ENCODE peak calls at places on chromosome 5, in four cellular contexts. Z is IMR-90, Y is mesendoderm, X is H1. U is an unnamed sample.

GRCh38 chr5:10599113-10599512 is 35.2 kb downstream of the ANKRD33B start:
- DNase-seq in Y (no peak), Z (no peak), X (no peak), U (no peak)

GRCh38 chr5:20129491-20129890 is 141.5 kb upstream of the CDH18 start:
- DNase-seq in Z (no peak), X (no peak), Y (peak), U (no peak)

GRCh38 chr5:7926296-7926695 is 57.3 kb downstream of the MTRR start:
- DNase-seq in Z (peak), Y (peak), X (no peak), U (no peak)

GRCh38 chr5:59569158-59569557 is 324.4 kb downstream of the PDE4D start:
- DNase-seq in X (no peak), Z (no peak), Y (no peak), U (no peak)

GRCh38 chr5:10464173-10464572 is 22.5 kb downstream of the ROPN1L start:
- DNase-seq in Y (no peak), Z (no peak), X (no peak), U (no peak)

GRCh38 chr5:99191181-99191775 is 262.5 kb upstream of the CHD1 start:
- DNase-seq in X (no peak), Z (no peak), Y (no peak), U (no peak)

GRCh38 chr5:57394421-57395210 is 88.0 kb downstream of the ACTBL2 start:
- DNase-seq in X (no peak), Z (no peak), Y (no peak), U (no peak)

GRCh38 chr5:20276061-20276958 is 288.3 kb upstream of the CDH18 start:
- DNase-seq in Z (peak), Y (peak), X (no peak), U (peak)

GRCh38 chr5:33470544-33470943 is 29.8 kb downstream of the TARS1 start:
- DNase-seq in X (no peak), Y (peak), Z (peak), U (no peak)

GRCh38 chr5:135735831-135736230 is 98.6 kb upstream of the SLC25A48 start:
- DNase-seq in Z (no peak), X (no peak), Y (no peak), U (peak)

GRCh38 chr5:155049569-155050383 is 36.2 kb downstream of the KIF4B start:
- DNase-seq in Y (peak), Z (peak), X (no peak), U (peak)

GRCh38 chr5:132962429-132962928 is 955 bp downstream of the AFF4 start:
- DNase-seq in X (no peak), Y (peak), Z (peak), U (no peak)

GRCh38 chr5:171606414-171607024 is 179.1 kb upstream of the SMIM23 start:
- DNase-seq in Z (peak), X (no peak), Y (no peak), U (no peak)

GRCh38 chr5:8058626-8059180 is 189.8 kb downstream of the MTRR start:
- DNase-seq in Z (no peak), Y (no peak), X (no peak), U (no peak)

GRCh38 chr5:37839441-37840035 is 303 bp downstream of the GDNF start:
- DNase-seq in Z (peak), Y (peak), X (no peak), U (no peak)

GRCh38 chr5:135574493-135574892 is 4.3 kb downstream of the CXCL14 start:
- DNase-seq in X (no peak), Z (no peak), Y (no peak), U (no peak)

GRCh38 chr5:132427285-132428146 is 58.0 kb downstream of the SLC22A5 start:
- DNase-seq in Z (no peak), Y (peak), X (no peak), U (no peak)

GRCh38 chr5:32562841-32563240 is 22.5 kb upstream of the SUB1 start:
- DNase-seq in Y (no peak), X (no peak), Z (peak), U (no peak)

GRCh38 chr5:146662229-146662628 is 146.2 kb upstream of the GPR151 start:
- DNase-seq in Y (peak), Z (no peak), X (no peak), U (no peak)

GRCh38 chr5:37553720-37554402 is 174.7 kb downstream of the WDR70 start:
- DNase-seq in X (no peak), Z (peak), Y (no peak), U (no peak)

GRCh38 chr5:133928690-133929393 is 39.6 kb downstream of the C5orf15 start:
- DNase-seq in Z (no peak), X (no peak), Y (no peak), U (no peak)

GRCh38 chr5:122078116-122078865 is at the start of gene LOX:
- DNase-seq in Y (peak), X (no peak), Z (peak), U (peak)

GRCh38 chr5:110159202-110159601 is 469.5 kb downstream of the MAN2A1 start:
- DNase-seq in X (no peak), Z (no peak), Y (no peak), U (no peak)

GRCh38 chr5:78544531-78545200 is 103.9 kb downstream of the LHFPL2 start:
- DNase-seq in X (no peak), Z (peak), Y (no peak), U (no peak)

GRCh38 chr5:133533541-133533940 is 78.8 kb downstream of the FSTL4 start:
- DNase-seq in X (no peak), Z (no peak), Y (no peak), U (no peak)

GRCh38 chr5:114055318-114055788 is 306.5 kb upstream of the KCNN2 start:
- DNase-seq in Y (peak), X (peak), Z (peak), U (peak)

GRCh38 chr5:4203146-4203545 is 607.5 kb downstream of the IRX1 start:
- DNase-seq in X (no peak), Y (no peak), Z (no peak), U (no peak)

GRCh38 chr5:59065551-59065950 is 482.7 kb downstream of the RAB3C start:
- DNase-seq in X (no peak), Y (no peak), Z (peak), U (no peak)

GRCh38 chr5:2746642-2747041 is 4.8 kb downstream of the IRX2 start:
- DNase-seq in X (no peak), Z (no peak), Y (no peak), U (no peak)

GRCh38 chr5:56155992-56156584 is 77.0 kb downstream of the ANKRD55 start:
- DNase-seq in Z (no peak), Y (no peak), X (no peak), U (no peak)

GRCh38 chr5:135602882-135603721 is 24.3 kb upstream of the CXCL14 start:
- DNase-seq in Z (no peak), X (no peak), Y (peak), U (no peak)

GRCh38 chr5:168457542-168457941 is 28.7 kb upstream of the RARS1 start:
- DNase-seq in X (no peak), Z (no peak), Y (no peak), U (no peak)

GRCh38 chr5:66769839-66770617 is 173.8 kb downstream of the MAST4 start:
- DNase-seq in Y (peak), X (peak), Z (no peak), U (peak)

GRCh38 chr5:153699035-153699434 is 208.6 kb downstream of the GRIA1 start:
- DNase-seq in Z (no peak), X (no peak), Y (no peak), U (no peak)

GRCh38 chr5:179112469-179113142 is 52.4 kb downstream of the ZNF354C start:
- DNase-seq in Y (no peak), X (no peak), Z (no peak), U (no peak)

GRCh38 chr5:139494832-139495231 is 12.3 kb upstream of the STING1 start:
- DNase-seq in Y (no peak), Z (peak), X (no peak), U (no peak)

GRCh38 chr5:74105126-74105780 is 479.3 kb downstream of the ARHGEF28 start:
- DNase-seq in Z (no peak), Y (peak), X (no peak), U (no peak)

DNA sequence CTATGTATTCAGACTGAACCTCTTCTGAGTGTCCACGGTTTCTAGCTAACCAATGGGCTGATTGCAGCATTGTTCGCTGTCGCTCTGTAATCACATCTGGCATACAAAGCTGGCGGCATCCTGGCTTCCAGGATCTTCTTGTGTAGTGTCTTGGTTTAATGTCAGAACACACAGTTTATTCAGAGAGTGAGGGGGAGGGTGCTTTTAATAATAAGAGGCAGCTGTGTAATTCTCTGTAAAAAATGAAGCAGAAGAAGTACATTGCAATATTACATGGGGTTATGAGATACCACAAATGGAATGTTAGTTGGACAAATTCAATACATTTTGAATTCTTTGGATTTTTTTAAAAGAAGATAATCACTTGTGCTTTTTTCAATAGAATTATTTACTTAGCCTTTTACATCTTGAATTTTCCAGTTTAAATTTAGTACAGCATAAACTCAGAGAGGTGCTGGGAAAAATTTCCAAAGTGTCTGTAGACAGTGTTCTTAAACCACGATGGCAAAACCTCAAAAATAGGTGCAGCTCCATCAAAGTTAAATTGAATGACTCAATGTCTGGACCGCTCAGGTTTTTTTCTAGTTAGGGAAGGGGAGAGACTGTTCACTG is 206.0 kb downstream of the PCSK1 start:
- DNase-seq in X (no peak), Y (no peak), Z (peak), U (no peak)
- H3K4me2 ChIP-seq in X (no peak), Y (no peak), Z (peak), U (no peak)

GRCh38 chr5:13909271-13909670 is 35.2 kb downstream of the DNAH5 start:
- DNase-seq in Y (no peak), Z (no peak), X (no peak), U (no peak)
- H4K5ac ChIP-seq in Y (no peak), Z (no peak), X (no peak), U (no peak)

GRCh38 chr5:150651382-150651781 is 9.7 kb upstream of the MYOZ3 start:
- DNase-seq in X (no peak), Y (no peak), Z (no peak), U (no peak)

GRCh38 chr5:150649108-150649827 is 8.8 kb downstream of the SYNPO start:
- DNase-seq in Z (no peak), X (no peak), Y (no peak), U (no peak)

GRCh38 chr5:150651924-150652688 is 8.9 kb upstream of the MYOZ3 start:
- DNase-seq in Y (no peak), Z (no peak), X (no peak), U (no peak)

GRCh38 chr5:150649828-150650712 is 9.6 kb downstream of the SYNPO start:
- DNase-seq in Y (no peak), Z (no peak), X (no peak), U (no peak)

GRCh38 chr5:150650713-150651000 is 10.2 kb downstream of the SYNPO start:
- DNase-seq in X (no peak), Z (no peak), Y (no peak), U (no peak)
- H3K4me2 ChIP-seq in X (no peak), Z (no peak), Y (no peak), U (no peak)

GRCh38 chr5:173205921-173206320 is 29.1 kb downstream of the NKX2-5 start:
- DNase-seq in X (no peak), Y (no peak), Z (no peak), U (no peak)

GRCh38 chr5:173210877-173211276 is 24.1 kb downstream of the NKX2-5 start:
- DNase-seq in Z (no peak), X (no peak), Y (no peak), U (no peak)

GRCh38 chr5:173213236-173213933 is 21.6 kb downstream of the NKX2-5 start:
- DNase-seq in X (no peak), Z (no peak), Y (no peak), U (no peak)

GRCh38 chr5:173208296-173208695 is 26.7 kb downstream of the NKX2-5 start:
- DNase-seq in Z (no peak), Y (no peak), X (no peak), U (no peak)

DNA sequence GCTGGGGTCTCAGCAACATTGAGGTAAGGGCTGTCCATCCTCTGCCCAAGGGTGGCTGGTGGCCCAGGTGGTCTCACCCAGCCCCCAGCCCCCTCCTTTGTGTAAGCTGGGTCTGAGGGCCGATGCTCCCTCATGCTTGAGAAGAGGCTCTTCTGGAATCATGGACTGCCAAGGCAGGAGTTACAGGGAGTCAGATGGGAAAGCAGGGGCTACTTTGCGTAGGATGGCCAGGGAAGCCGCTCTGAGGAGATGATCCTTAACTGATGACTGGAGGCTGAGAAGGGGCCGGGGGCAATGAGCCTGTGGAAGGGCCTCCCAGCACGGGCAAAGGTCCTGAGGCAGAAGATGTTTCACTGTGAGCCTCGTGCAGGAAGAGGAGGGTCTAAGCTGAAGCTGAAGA is 23.7 kb downstream of the NKX2-5 start:
- DNase-seq in Z (no peak), X (no peak), Y (no peak), U (no peak)
- H4K5ac ChIP-seq in Z (no peak), X (no peak), Y (no peak), U (no peak)

GRCh38 chr5:148162038-148162437 is 6.3 kb upstream of the SPINK14 start:
- DNase-seq in X (no peak), Z (no peak), Y (no peak), U (no peak)
- H3K4me2 ChIP-seq in X (no peak), Z (no peak), Y (no peak), U (no peak)

DNA sequence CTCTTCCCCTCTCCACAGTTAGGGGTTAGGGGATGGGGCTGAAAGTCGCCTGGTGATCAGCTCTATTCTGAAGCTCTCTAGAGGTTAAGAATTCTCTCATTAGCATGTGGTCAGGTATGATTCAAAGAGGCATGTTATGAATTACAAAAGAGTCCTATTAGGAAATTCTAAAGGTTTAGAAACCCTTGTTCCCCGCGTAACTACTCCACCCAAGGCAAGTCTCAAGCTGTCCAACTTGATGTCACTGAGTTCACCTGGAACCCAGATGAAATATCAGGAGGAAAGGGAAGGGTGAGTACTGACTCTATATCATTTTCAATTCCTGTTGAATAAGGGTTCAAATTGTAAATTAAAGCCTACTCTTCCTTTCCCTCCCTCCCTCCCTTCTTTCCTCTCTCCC is 18.1 kb upstream of the RNF145 start:
- DNase-seq in Y (no peak), Z (no peak), X (no peak), U (no peak)
- H4K5ac ChIP-seq in Y (no peak), Z (no peak), X (no peak), U (no peak)

U was measured in H9.